ENCODE peak calls at places on chromosomes 2 and 18, in four cellular contexts. U, G, F and D are unnamed samples.

GRCh38 chr2:88765154-88765948 is 73.9 kb downstream of the RPIA start:
- DNase-seq in G (peak), U (peak), F (peak), D (no peak)

GRCh38 chr18:22348521-22349316 is 69.0 kb downstream of the CTAGE1 start:
- DNase-seq in G (peak), U (no peak), F (peak), D (no peak)

GRCh38 chr2:61017003-61017555 is 441 bp upstream of the PEX13 start:
- DNase-seq in F (peak), G (peak), U (peak), D (peak)

GRCh38 chr2:200137275-200137674 is 169.2 kb upstream of the SPATS2L start:
- DNase-seq in U (no peak), F (no peak), G (no peak), D (no peak)

GRCh38 chr2:219274392-219274921 is 4.7 kb upstream of the DNAJB2 start:
- DNase-seq in U (no peak), F (peak), G (peak), D (no peak)

GRCh38 chr2:47899915-47900314 is 6.4 kb downstream of the FBXO11 start:
- DNase-seq in F (peak), U (no peak), G (peak), D (no peak)

GRCh38 chr18:31931163-31931885 is 11.6 kb downstream of the TRAPPC8 start:
- DNase-seq in G (peak), F (peak), U (peak), D (no peak)

GRCh38 chr2:224747765-224748164 is 31.6 kb upstream of the CCDC195 start:
- DNase-seq in G (no peak), U (no peak), F (no peak), D (no peak)

GRCh38 chr18:35143615-35144596 is 96.9 kb upstream of the ZNF397 start:
- DNase-seq in F (peak), G (peak), U (peak), D (peak)

GRCh38 chr2:44267269-44268258 is 7.7 kb upstream of the SLC3A1 start:
- DNase-seq in G (peak), U (no peak), F (peak), D (no peak)

GRCh38 chr18:25518716-25519053 is 166.7 kb upstream of the ZNF521 start:
- DNase-seq in G (no peak), F (no peak), U (no peak), D (no peak)

GRCh38 chr2:158926478-158926948 is 41.9 kb upstream of the TANC1 start:
- DNase-seq in F (peak), U (no peak), G (peak), D (no peak)

GRCh38 chr18:35478520-35479435 is 19.0 kb downstream of the INO80C start:
- DNase-seq in G (peak), F (peak), U (no peak), D (no peak)

GRCh38 chr18:159037-159652 is 788 bp downstream of the USP14 start:
- DNase-seq in G (no peak), F (peak), U (peak), D (no peak)

GRCh38 chr2:51424418-51424817 is 392.5 kb upstream of the NRXN1 start:
- DNase-seq in U (no peak), F (no peak), G (no peak), D (no peak)

GRCh38 chr2:6973895-6974545 is 56.8 kb downstream of the RNF144A start:
- DNase-seq in G (peak), U (no peak), F (no peak), D (no peak)

GRCh38 chr2:40034198-40034597 is 255.1 kb upstream of the THUMPD2 start:
- DNase-seq in U (no peak), F (peak), G (peak), D (no peak)

GRCh38 chr2:101355561-101356130 is 31.7 kb downstream of the CREG2 start:
- DNase-seq in F (no peak), G (no peak), U (no peak), D (no peak)

GRCh38 chr2:47631840-47632398 is 151.0 kb upstream of the MSH6 start:
- DNase-seq in G (peak), F (peak), U (no peak), D (no peak)

GRCh38 chr2:224894356-224894755 is 147.9 kb downstream of the DOCK10 start:
- DNase-seq in G (no peak), F (no peak), U (no peak), D (no peak)

GRCh38 chr18:47932603-47933002 is 2.1 kb upstream of the SMAD2 start:
- DNase-seq in U (no peak), G (no peak), F (no peak), D (no peak)

GRCh38 chr2:147026664-147027278 is 818.1 kb upstream of the ACVR2A start:
- DNase-seq in U (no peak), F (peak), G (peak), D (no peak)

GRCh38 chr2:170224692-170225091 is 46.7 kb downstream of the MYO3B start:
- DNase-seq in G (no peak), F (no peak), U (peak), D (no peak)

GRCh38 chr2:64686283-64686956 is 32.7 kb upstream of the SERTAD2 start:
- DNase-seq in G (no peak), U (no peak), F (no peak), D (no peak)

GRCh38 chr2:150307258-150307657 is 180.2 kb downstream of the RND3 start:
- DNase-seq in G (no peak), F (no peak), U (no peak), D (no peak)

GRCh38 chr2:236731767-236732580 is 162.3 kb downstream of the ACKR3 start:
- DNase-seq in G (peak), F (peak), U (no peak), D (no peak)

GRCh38 chr2:64658269-64658668 is 4.6 kb upstream of the SERTAD2 start:
- DNase-seq in F (no peak), U (no peak), G (no peak), D (no peak)

GRCh38 chr2:205701509-205701908 is 19.2 kb downstream of the NRP2 start:
- DNase-seq in F (peak), U (no peak), G (peak), D (no peak)

GRCh38 chr2:119468154-119468955 is 36.7 kb downstream of the TMEM37 start:
- DNase-seq in U (no peak), G (peak), F (peak), D (no peak)

GRCh38 chr2:207073791-207074678 is 91.7 kb downstream of the KLF7 start:
- DNase-seq in U (no peak), F (no peak), G (peak), D (no peak)

GRCh38 chr2:83365476-83365875 is 1093.6 kb downstream of the SUCLG1 start:
- DNase-seq in F (no peak), G (no peak), U (no peak), D (no peak)

GRCh38 chr2:191923652-191923997 is 76.7 kb upstream of the CAVIN2 start:
- DNase-seq in F (no peak), U (no peak), G (peak), D (no peak)
- TF ChIP-seq CTCF in F (no peak), U (no peak), G (no peak), D (no peak)

DNA sequence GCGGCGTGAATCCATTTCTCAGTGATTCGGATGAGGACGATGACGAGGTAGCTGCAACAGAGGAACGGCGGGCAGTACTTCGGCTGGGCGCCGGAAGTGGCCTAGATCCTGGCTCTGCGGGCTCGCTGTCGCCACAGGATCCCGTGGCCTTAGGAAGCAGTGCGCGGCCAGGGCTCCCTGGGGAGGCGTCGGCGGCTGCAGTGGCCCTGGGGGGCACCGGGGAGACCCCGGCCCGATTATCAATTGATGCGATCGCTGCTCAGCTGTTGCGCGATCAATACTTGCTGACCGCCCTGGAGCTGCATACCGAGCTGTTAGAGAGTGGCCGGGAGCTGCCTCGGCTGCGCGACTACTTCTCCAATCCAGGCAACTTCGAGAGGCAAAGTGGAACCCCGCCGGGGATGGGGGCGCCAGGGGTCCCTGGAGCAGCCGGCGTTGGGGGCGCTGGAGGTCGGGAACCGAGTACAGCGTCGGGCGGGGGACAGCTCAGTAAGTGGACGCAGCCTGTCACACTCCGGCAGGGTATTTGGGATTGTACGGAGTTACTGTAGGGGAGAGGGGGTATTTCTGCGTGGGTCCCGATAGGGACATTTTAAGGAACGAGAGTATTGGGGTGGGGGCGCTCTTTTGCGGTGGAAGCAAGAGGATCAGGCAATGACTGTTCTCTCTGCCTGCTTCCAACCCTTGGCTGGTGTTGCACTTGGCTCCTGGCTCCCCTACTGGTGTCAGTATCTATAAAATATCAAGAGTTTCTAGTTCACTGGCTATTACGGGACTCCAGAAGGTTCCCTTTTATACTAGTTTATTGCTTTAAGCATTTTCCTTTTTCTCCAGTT is 706 bp downstream of the RELCH start:
- DNase-seq in U (no peak), F (peak), G (peak), D (no peak)
- TF ChIP-seq CTCF in U (peak), F (peak), G (peak), D (peak)

DNA sequence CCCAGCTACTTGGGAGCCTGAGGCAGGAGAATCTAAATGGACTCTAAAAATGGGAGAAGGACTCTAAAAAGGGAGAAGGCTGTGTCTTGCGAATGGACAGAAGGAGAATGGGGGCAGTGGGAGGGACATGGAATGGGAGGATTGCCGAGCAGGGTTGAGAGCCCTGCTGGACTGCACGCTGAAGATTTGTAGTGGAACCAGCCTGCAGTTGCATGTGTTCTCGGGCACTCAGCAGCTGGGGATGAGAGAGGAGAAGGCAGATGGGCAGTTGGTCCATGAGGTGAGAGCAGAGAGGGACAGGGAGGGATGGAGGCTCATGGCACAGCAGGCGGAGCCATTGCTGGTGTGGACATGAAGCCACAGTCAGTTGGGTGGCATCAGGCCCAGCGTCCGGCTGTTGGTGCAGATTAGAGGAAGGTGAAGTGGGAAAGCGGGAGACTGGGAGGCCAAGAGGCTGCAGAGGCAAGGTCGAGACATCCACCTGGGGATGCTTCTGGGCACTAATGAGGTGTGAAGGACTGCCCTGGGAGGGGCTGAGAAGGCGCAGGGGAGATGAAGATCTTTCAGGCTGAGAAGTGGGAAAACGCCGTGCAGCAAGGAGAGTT is 40.7 kb downstream of the DCDC2C start:
- DNase-seq in G (no peak), F (no peak), U (no peak), D (no peak)
- TF ChIP-seq CTCF in G (no peak), F (no peak), U (no peak), D (no peak)

DNA sequence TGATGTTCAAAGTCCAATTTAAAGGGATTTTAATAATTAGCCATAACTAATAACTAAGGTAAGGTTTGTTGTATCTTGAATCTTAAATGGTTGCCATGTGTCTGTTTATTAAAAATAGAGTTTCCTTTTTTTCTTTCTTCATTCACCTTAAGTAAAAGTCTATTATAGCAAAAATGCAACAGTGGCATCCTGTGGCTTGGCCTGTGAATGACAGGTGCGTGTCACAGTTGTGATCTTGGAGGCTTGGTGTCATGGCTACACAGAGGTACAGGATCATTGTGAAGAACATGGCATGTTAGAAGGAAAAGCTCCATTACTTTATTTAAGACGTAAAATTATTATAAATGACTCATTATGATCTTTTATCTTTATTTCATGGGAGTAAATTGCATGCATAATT is 246.1 kb downstream of the BCL2 start:
- DNase-seq in F (no peak), U (no peak), G (no peak), D (no peak)
- TF ChIP-seq CTCF in F (no peak), U (no peak), G (no peak), D (no peak)

GRCh38 chr18:51135795-51136194 is 61.7 kb downstream of the MEX3C start:
- DNase-seq in U (no peak), G (no peak), F (no peak), D (no peak)
- TF ChIP-seq CTCF in U (peak), G (peak), F (peak), D (peak)

DNA sequence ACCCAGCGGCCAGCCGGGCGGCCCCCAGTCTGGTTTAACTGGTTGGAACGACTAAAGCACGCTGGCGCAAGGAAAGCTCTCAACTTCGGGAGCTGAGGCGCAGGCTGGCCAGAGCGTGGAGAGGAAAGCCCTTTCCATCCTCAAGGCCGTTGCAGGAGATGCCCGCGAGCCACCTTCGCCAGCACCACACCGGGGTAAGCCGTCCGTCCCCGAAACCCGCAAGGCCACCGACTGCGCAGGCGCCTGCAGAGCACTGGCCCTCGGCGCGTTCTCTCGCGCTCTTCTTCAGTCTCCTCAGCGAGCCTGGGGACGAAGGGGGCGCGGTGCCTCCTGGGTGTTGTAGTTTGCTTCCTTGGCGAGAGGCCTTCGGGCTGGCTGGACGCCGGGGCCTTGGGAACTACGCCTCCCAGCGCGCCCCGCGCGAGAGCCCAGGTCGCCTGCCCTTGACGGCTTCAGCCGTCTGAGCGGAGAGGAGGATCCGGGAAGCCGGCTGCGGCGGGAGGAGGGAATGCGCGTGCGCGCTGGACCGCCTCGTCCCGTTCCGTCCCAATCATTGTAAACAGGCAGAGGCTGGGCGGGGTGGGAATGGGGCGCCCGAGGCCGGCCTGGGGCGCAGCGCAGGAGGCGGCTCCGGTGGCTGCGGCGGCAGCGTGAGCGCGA is at the start of gene RALBP1:
- DNase-seq in G (peak), U (peak), F (peak), D (peak)
- TF ChIP-seq CTCF in G (no peak), U (peak), F (peak), D (no peak)